ENCODE peak calls at places on chromosome 2, in four cellular contexts. One of them, this sample, is unnamed.

GRCh38 chr2:220533485-220533884 is 906.1 kb downstream of the SLC4A3 start:
- DNase-seq in HFFc6: peak; percentile 91
- DNase-seq in left ventricle myocardium inferior: no peak
- DNase-seq in astrocyte of the spinal cord: no peak
- DNase-seq in this sample: peak; percentile 11

GRCh38 chr2:150339951-150340350 is 147.5 kb downstream of the RND3 start:
- DNase-seq in HFFc6: no peak
- DNase-seq in astrocyte of the spinal cord: no peak
- DNase-seq in left ventricle myocardium inferior: no peak
- DNase-seq in this sample: no peak

GRCh38 chr2:220703279-220703678 is 868.8 kb downstream of the EPHA4 start:
- DNase-seq in left ventricle myocardium inferior: no peak
- DNase-seq in astrocyte of the spinal cord: peak; percentile 49
- DNase-seq in HFFc6: peak; percentile 29
- DNase-seq in this sample: no peak

GRCh38 chr2:11682590-11682915 is 12.6 kb upstream of the NTSR2 start:
- DNase-seq in HFFc6: no peak
- DNase-seq in left ventricle myocardium inferior: no peak
- DNase-seq in astrocyte of the spinal cord: no peak
- DNase-seq in this sample: no peak

GRCh38 chr2:147288131-147288530 is 556.7 kb upstream of the ACVR2A start:
- DNase-seq in astrocyte of the spinal cord: no peak
- DNase-seq in left ventricle myocardium inferior: no peak
- DNase-seq in HFFc6: no peak
- DNase-seq in this sample: no peak

GRCh38 chr2:16871426-16871825 is 205.8 kb upstream of the CYRIA start:
- DNase-seq in left ventricle myocardium inferior: no peak
- DNase-seq in astrocyte of the spinal cord: no peak
- DNase-seq in HFFc6: no peak
- DNase-seq in this sample: no peak

GRCh38 chr2:96396095-96396494 is 60.5 kb downstream of the NCAPH start:
- DNase-seq in left ventricle myocardium inferior: no peak
- DNase-seq in HFFc6: no peak
- DNase-seq in astrocyte of the spinal cord: no peak
- DNase-seq in this sample: no peak

GRCh38 chr2:96499061-96499960 is 5.8 kb downstream of the NEURL3 start:
- DNase-seq in HFFc6: no peak
- DNase-seq in left ventricle myocardium inferior: no peak
- DNase-seq in astrocyte of the spinal cord: no peak
- DNase-seq in this sample: no peak

GRCh38 chr2:191030521-191031154 is 16.7 kb upstream of the STAT1 start:
- DNase-seq in left ventricle myocardium inferior: no peak
- DNase-seq in astrocyte of the spinal cord: peak; percentile 55
- DNase-seq in HFFc6: no peak
- DNase-seq in this sample: peak; percentile 59

GRCh38 chr2:170782673-170783072 is 12.5 kb downstream of the ERICH2 start:
- DNase-seq in left ventricle myocardium inferior: no peak
- DNase-seq in HFFc6: no peak
- DNase-seq in astrocyte of the spinal cord: no peak
- DNase-seq in this sample: no peak

GRCh38 chr2:126482582-126483464 is 173.1 kb upstream of the GYPC start:
- DNase-seq in astrocyte of the spinal cord: no peak
- DNase-seq in HFFc6: no peak
- DNase-seq in left ventricle myocardium inferior: no peak
- DNase-seq in this sample: peak; percentile 44

GRCh38 chr2:152694161-152694661 is 23.1 kb downstream of the PRPF40A start:
- DNase-seq in astrocyte of the spinal cord: peak; percentile 81
- DNase-seq in left ventricle myocardium inferior: no peak
- DNase-seq in HFFc6: peak; percentile 49
- DNase-seq in this sample: peak; percentile 74

GRCh38 chr2:9800975-9801723 is 42.1 kb upstream of the TAF1B start:
- DNase-seq in left ventricle myocardium inferior: peak; percentile 38
- DNase-seq in astrocyte of the spinal cord: peak; percentile 55
- DNase-seq in HFFc6: peak; percentile 33
- DNase-seq in this sample: peak; percentile 69

GRCh38 chr2:85847051-85847588 is 41.7 kb downstream of the ST3GAL5 start:
- DNase-seq in HFFc6: no peak
- DNase-seq in left ventricle myocardium inferior: no peak
- DNase-seq in astrocyte of the spinal cord: no peak
- DNase-seq in this sample: no peak

GRCh38 chr2:216388046-216388884 is 16.0 kb upstream of the MARCHF4 start:
- DNase-seq in astrocyte of the spinal cord: no peak
- DNase-seq in HFFc6: no peak
- DNase-seq in left ventricle myocardium inferior: no peak
- DNase-seq in this sample: peak; percentile 55

GRCh38 chr2:207663870-207664545 is 38.8 kb upstream of the METTL21A start:
- DNase-seq in astrocyte of the spinal cord: no peak
- DNase-seq in HFFc6: no peak
- DNase-seq in left ventricle myocardium inferior: no peak
- DNase-seq in this sample: no peak

GRCh38 chr2:57180042-57180567 is 866.5 kb upstream of the VRK2 start:
- DNase-seq in left ventricle myocardium inferior: no peak
- DNase-seq in astrocyte of the spinal cord: peak; percentile 69
- DNase-seq in HFFc6: peak; percentile 41
- DNase-seq in this sample: no peak

GRCh38 chr2:170843656-170844055 is 27.0 kb downstream of the GAD1 start:
- DNase-seq in left ventricle myocardium inferior: no peak
- DNase-seq in astrocyte of the spinal cord: peak; percentile 55
- DNase-seq in HFFc6: peak; percentile 71
- DNase-seq in this sample: peak; percentile 39

GRCh38 chr2:33215299-33215698 is 261.1 kb upstream of the RASGRP3 start:
- DNase-seq in HFFc6: peak; percentile 94
- DNase-seq in left ventricle myocardium inferior: peak; percentile 52
- DNase-seq in astrocyte of the spinal cord: peak; percentile 96
- DNase-seq in this sample: no peak

GRCh38 chr2:183253441-183254130 is 129.3 kb downstream of the NUP35 start:
- DNase-seq in astrocyte of the spinal cord: no peak
- DNase-seq in HFFc6: no peak
- DNase-seq in left ventricle myocardium inferior: no peak
- DNase-seq in this sample: no peak

GRCh38 chr2:235095569-235095968 is 143.8 kb downstream of the SH3BP4 start:
- DNase-seq in left ventricle myocardium inferior: no peak
- DNase-seq in astrocyte of the spinal cord: no peak
- DNase-seq in HFFc6: no peak
- DNase-seq in this sample: no peak

GRCh38 chr2:10004401-10004800 is 38.9 kb upstream of the KLF11 start:
- DNase-seq in left ventricle myocardium inferior: no peak
- DNase-seq in HFFc6: no peak
- DNase-seq in astrocyte of the spinal cord: no peak
- DNase-seq in this sample: no peak

GRCh38 chr2:6353669-6354068 is 512.0 kb downstream of the CMPK2 start:
- DNase-seq in left ventricle myocardium inferior: no peak
- DNase-seq in astrocyte of the spinal cord: no peak
- DNase-seq in HFFc6: no peak
- DNase-seq in this sample: no peak

GRCh38 chr2:16471031-16471430 is 194.6 kb downstream of the CYRIA start:
- DNase-seq in left ventricle myocardium inferior: no peak
- DNase-seq in astrocyte of the spinal cord: no peak
- DNase-seq in HFFc6: no peak
- DNase-seq in this sample: no peak

GRCh38 chr2:240420206-240420899 is 15.1 kb upstream of the GPC1 start:
- DNase-seq in HFFc6: no peak
- DNase-seq in astrocyte of the spinal cord: no peak
- DNase-seq in left ventricle myocardium inferior: no peak
- DNase-seq in this sample: no peak

GRCh38 chr2:201996006-201996405 is 37.6 kb upstream of the FZD7 start:
- DNase-seq in HFFc6: no peak
- DNase-seq in astrocyte of the spinal cord: no peak
- DNase-seq in left ventricle myocardium inferior: no peak
- DNase-seq in this sample: no peak

GRCh38 chr2:226756131-226756530 is 43.5 kb downstream of the IRS1 start:
- DNase-seq in HFFc6: peak; percentile 50
- DNase-seq in left ventricle myocardium inferior: no peak
- DNase-seq in astrocyte of the spinal cord: peak; percentile 74
- DNase-seq in this sample: no peak

GRCh38 chr2:7812231-7812995 is 869.4 kb upstream of the ID2 start:
- DNase-seq in HFFc6: peak; percentile 72
- DNase-seq in astrocyte of the spinal cord: peak; percentile 79
- DNase-seq in left ventricle myocardium inferior: no peak
- DNase-seq in this sample: no peak

GRCh38 chr2:197236159-197236558 is 74.4 kb downstream of the ANKRD44 start:
- DNase-seq in left ventricle myocardium inferior: no peak
- DNase-seq in astrocyte of the spinal cord: no peak
- DNase-seq in HFFc6: no peak
- DNase-seq in this sample: peak; percentile 66

GRCh38 chr2:189252991-189253680 is 73.6 kb upstream of the COL5A2 start:
- DNase-seq in left ventricle myocardium inferior: no peak
- DNase-seq in astrocyte of the spinal cord: no peak
- DNase-seq in HFFc6: peak; percentile 36
- DNase-seq in this sample: no peak

GRCh38 chr2:234241656-234242445 is 191.3 kb downstream of the SPP2 start:
- DNase-seq in left ventricle myocardium inferior: no peak
- DNase-seq in HFFc6: peak; percentile 78
- DNase-seq in astrocyte of the spinal cord: peak; percentile 92
- DNase-seq in this sample: no peak

GRCh38 chr2:204842731-204843490 is 297.6 kb downstream of the PARD3B start:
- DNase-seq in astrocyte of the spinal cord: peak; percentile 94
- DNase-seq in HFFc6: peak; percentile 91
- DNase-seq in left ventricle myocardium inferior: no peak
- DNase-seq in this sample: peak; percentile 14

GRCh38 chr2:189298481-189298880 is 118.9 kb upstream of the COL5A2 start:
- DNase-seq in astrocyte of the spinal cord: peak; percentile 38
- DNase-seq in HFFc6: no peak
- DNase-seq in left ventricle myocardium inferior: no peak
- DNase-seq in this sample: no peak

GRCh38 chr2:168705534-168706470 is 96.6 kb upstream of the NOSTRIN start:
- DNase-seq in left ventricle myocardium inferior: no peak
- DNase-seq in HFFc6: peak; percentile 21
- DNase-seq in astrocyte of the spinal cord: peak; percentile 44
- DNase-seq in this sample: no peak

GRCh38 chr2:106561356-106561755 is 74.2 kb downstream of the CD8B2 start:
- DNase-seq in HFFc6: no peak
- DNase-seq in astrocyte of the spinal cord: no peak
- DNase-seq in left ventricle myocardium inferior: peak; percentile 69
- DNase-seq in this sample: no peak

GRCh38 chr2:156206355-156206754 is 126.2 kb downstream of the NR4A2 start:
- DNase-seq in left ventricle myocardium inferior: no peak
- DNase-seq in astrocyte of the spinal cord: no peak
- DNase-seq in HFFc6: no peak
- DNase-seq in this sample: no peak

GRCh38 chr2:166017208-166017607 is 63.6 kb upstream of the TTC21B start:
- DNase-seq in astrocyte of the spinal cord: no peak
- DNase-seq in left ventricle myocardium inferior: no peak
- DNase-seq in HFFc6: no peak
- DNase-seq in this sample: no peak

GRCh38 chr2:96323849-96324248 is 1.3 kb upstream of the ITPRIPL1 start:
- DNase-seq in astrocyte of the spinal cord: no peak
- DNase-seq in left ventricle myocardium inferior: no peak
- DNase-seq in HFFc6: no peak
- DNase-seq in this sample: no peak

GRCh38 chr2:155099784-155100183 is 401.3 kb downstream of the KCNJ3 start:
- DNase-seq in left ventricle myocardium inferior: no peak
- DNase-seq in astrocyte of the spinal cord: peak; percentile 5
- DNase-seq in HFFc6: no peak
- DNase-seq in this sample: no peak

GRCh38 chr2:51581636-51582267 is 549.8 kb upstream of the NRXN1 start:
- DNase-seq in left ventricle myocardium inferior: no peak
- DNase-seq in astrocyte of the spinal cord: no peak
- DNase-seq in HFFc6: no peak
- DNase-seq in this sample: no peak
- TF ChIP-seq CTCF in left ventricle myocardium inferior: no peak
- TF ChIP-seq CTCF in astrocyte of the spinal cord: no peak
- TF ChIP-seq CTCF in HFFc6: no peak
- TF ChIP-seq CTCF in this sample: no peak

GRCh38 chr2:164126960-164127359 is 391.2 kb upstream of the FIGN start:
- DNase-seq in left ventricle myocardium inferior: no peak
- DNase-seq in astrocyte of the spinal cord: peak; percentile 46
- DNase-seq in HFFc6: no peak
- DNase-seq in this sample: no peak
- TF ChIP-seq CTCF in left ventricle myocardium inferior: peak; percentile 41
- TF ChIP-seq CTCF in astrocyte of the spinal cord: peak; percentile 40
- TF ChIP-seq CTCF in HFFc6: no peak
- TF ChIP-seq CTCF in this sample: no peak

DNA sequence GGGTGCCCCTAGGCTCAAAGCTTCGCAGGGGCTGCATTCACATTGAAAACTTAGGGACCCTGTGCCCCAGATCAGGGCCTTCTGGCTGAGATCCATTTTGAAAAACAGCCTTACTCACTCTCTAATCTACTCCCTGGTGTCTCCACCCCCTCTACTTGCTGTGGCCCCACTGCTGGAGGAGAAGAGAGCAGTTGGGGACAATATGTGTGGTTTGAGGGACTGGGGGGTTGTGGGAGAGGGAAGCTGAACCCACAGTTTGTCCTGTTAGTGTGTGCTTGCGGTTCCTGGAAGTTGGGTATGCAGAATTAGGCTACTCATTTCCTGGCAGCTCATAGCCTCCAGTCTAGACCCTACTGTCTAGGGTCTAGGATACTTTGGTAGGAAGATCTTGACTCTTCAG is 211.4 kb downstream of the PRKCE start:
- DNase-seq in astrocyte of the spinal cord: no peak
- DNase-seq in HFFc6: no peak
- DNase-seq in left ventricle myocardium inferior: no peak
- DNase-seq in this sample: peak; percentile 37
- TF ChIP-seq CTCF in astrocyte of the spinal cord: no peak
- TF ChIP-seq CTCF in HFFc6: no peak
- TF ChIP-seq CTCF in left ventricle myocardium inferior: no peak
- TF ChIP-seq CTCF in this sample: no peak

DNA sequence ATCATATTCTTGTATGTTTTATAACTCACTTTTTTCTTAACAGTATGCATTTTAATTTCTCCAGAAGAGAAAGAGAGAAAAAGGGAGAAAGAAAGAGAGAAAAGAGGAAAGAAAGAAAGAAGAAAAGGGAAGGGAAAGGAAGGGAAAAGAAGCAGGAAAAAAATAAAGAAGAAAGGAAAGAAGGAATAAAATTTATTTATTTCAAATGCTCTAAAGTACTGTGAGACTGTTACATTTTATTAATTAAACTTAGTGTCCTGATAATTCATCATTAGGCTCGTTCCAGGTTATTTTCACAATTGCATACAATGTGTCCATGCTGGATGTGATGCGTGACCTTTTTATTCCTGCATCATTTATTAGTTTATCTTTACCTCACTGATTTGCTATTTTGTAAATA is 1023.4 kb upstream of the KLHL29 start:
- DNase-seq in left ventricle myocardium inferior: no peak
- DNase-seq in astrocyte of the spinal cord: no peak
- DNase-seq in HFFc6: no peak
- DNase-seq in this sample: no peak
- TF ChIP-seq CTCF in left ventricle myocardium inferior: no peak
- TF ChIP-seq CTCF in astrocyte of the spinal cord: no peak
- TF ChIP-seq CTCF in HFFc6: no peak
- TF ChIP-seq CTCF in this sample: no peak

DNA sequence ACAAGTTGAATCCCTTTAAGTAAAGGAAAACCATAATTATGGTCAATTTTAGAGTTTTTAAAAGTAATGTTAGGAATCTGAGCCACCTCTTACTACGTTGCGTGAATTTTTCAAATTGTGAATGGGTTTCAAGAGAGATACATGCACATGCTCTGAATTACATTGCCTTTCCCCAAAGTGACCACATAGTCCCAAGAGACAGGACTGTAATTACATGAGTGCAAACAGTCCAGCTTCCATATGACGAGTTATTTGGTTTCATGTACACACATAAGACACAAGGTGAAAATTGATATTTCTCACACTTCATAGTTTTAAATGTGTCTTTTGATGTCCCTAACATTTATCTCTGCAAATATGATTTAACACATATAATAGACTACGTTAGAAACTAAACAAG is 850.8 kb downstream of the LRP1B start:
- DNase-seq in HFFc6: no peak
- DNase-seq in left ventricle myocardium inferior: no peak
- DNase-seq in astrocyte of the spinal cord: no peak
- DNase-seq in this sample: no peak
- TF ChIP-seq CTCF in HFFc6: no peak
- TF ChIP-seq CTCF in left ventricle myocardium inferior: no peak
- TF ChIP-seq CTCF in astrocyte of the spinal cord: no peak
- TF ChIP-seq CTCF in this sample: no peak

This sample was measured in activated CD8-positive, alpha-beta T cell treated with anti-CD3 and anti-CD28 coated beads for 36 hours.